ENCODE peak calls at places on chromosomes 13 and 19, in nine cellular contexts. Y is kidney glomerular epithelial cell; Z is AG09309; H is fibroblast of the aortic adventitia; S is NCI-H2081; D is AG04450; U is EL; T is BE2C; G is activated CD4-positive, CD25-positive, alpha-beta regulatory T cell treated with anti-CD3 and anti-CD28 coated beads, Interleukin-2, amount 50 U/mL, for 72 hours. N is an unnamed sample.
A peak's percentile ranks its signal among the peaks of the same experiment; 100 is the strongest.

GRCh38 chr19:42291437-42291815 is 10.5 kb upstream of the PRR19 start:
- DNase-seq in Y (no peak), Z (no peak), H (no peak), S (no peak), D (no peak), U (no peak), T (no peak), G (no peak), N (no peak)

GRCh38 chr19:7533281-7533819 is 2.2 kb upstream of the PNPLA6 start:
- DNase-seq in Y (no peak), Z (no peak), H (peak; percentile 74), S (no peak), D (no peak), U (peak; percentile 56), T (peak; percentile 18), G (no peak), N (no peak)

GRCh38 chr19:53055117-53055516 is 10.6 kb downstream of the ERVV-2 start:
- DNase-seq in Y (peak; percentile 65), Z (no peak), H (no peak), S (no peak), D (no peak), U (peak; percentile 41), T (no peak), G (no peak), N (no peak)

GRCh38 chr13:34671136-34671535 is 270.9 kb upstream of the NBEA start:
- DNase-seq in Y (no peak), Z (no peak), H (no peak), S (no peak), D (no peak), U (no peak), T (no peak), G (no peak), N (no peak)

GRCh38 chr19:45195764-45196163 is 17.2 kb downstream of the BLOC1S3 start:
- DNase-seq in Y (no peak), Z (no peak), H (no peak), S (no peak), D (no peak), U (peak; percentile 54), T (no peak), G (no peak), N (no peak)

GRCh38 chr19:50331187-50332013 is 2.2 kb upstream of the KCNC3 start:
- DNase-seq in Y (no peak), Z (no peak), H (no peak), S (no peak), D (no peak), U (no peak), T (no peak), G (no peak), N (no peak)

GRCh38 chr13:113491418-113491883 is 940 bp upstream of the DCUN1D2 start:
- DNase-seq in Y (no peak), Z (no peak), H (peak; percentile 17), S (no peak), D (no peak), U (peak; percentile 40), T (no peak), G (no peak), N (no peak)

GRCh38 chr13:27171244-27171829 is at the start of gene USP12:
- DNase-seq in Y (no peak), Z (no peak), H (no peak), S (no peak), D (no peak), U (no peak), T (peak; percentile 71), G (no peak), N (peak; percentile 57)

GRCh38 chr13:62483774-62484173 is 1068.1 kb upstream of the PCDH20 start:
- DNase-seq in Y (no peak), Z (no peak), H (no peak), S (no peak), D (no peak), U (no peak), T (no peak), G (no peak), N (no peak)

GRCh38 chr19:52923782-52924593 is 760 bp upstream of the ZNF888 start:
- DNase-seq in Y (no peak), Z (no peak), H (peak; percentile 70), S (no peak), D (no peak), U (peak; percentile 84), T (no peak), G (no peak), N (no peak)

GRCh38 chr13:57825066-57825465 is 193.5 kb downstream of the PCDH17 start:
- DNase-seq in Y (no peak), Z (no peak), H (no peak), S (no peak), D (no peak), U (no peak), T (peak; percentile 35), G (no peak), N (no peak)

GRCh38 chr13:74372511-74372910 is 238.3 kb upstream of the KLF12 start:
- DNase-seq in Y (no peak), Z (no peak), H (no peak), S (no peak), D (no peak), U (peak; percentile 2), T (no peak), G (no peak), N (no peak)

GRCh38 chr13:113489549-113490495 is 689 bp downstream of the DCUN1D2 start:
- DNase-seq in Y (peak; percentile 86), Z (no peak), H (peak; percentile 42), S (no peak), D (no peak), U (peak; percentile 66), T (peak; percentile 42), G (no peak), N (no peak)

GRCh38 chr13:112768795-112769411 is 79.1 kb downstream of the ATP11A start:
- DNase-seq in Y (no peak), Z (no peak), H (no peak), S (no peak), D (no peak), U (no peak), T (no peak), G (no peak), N (no peak)

GRCh38 chr19:40530091-40530901 is 46.4 kb upstream of the SHKBP1 start:
- DNase-seq in Y (no peak), Z (no peak), H (no peak), S (no peak), D (no peak), U (no peak), T (peak; percentile 65), G (no peak), N (no peak)

GRCh38 chr13:62643007-62643483 is 1227.4 kb upstream of the PCDH20 start:
- DNase-seq in Y (no peak), Z (no peak), H (no peak), S (no peak), D (no peak), U (peak; percentile 0), T (no peak), G (no peak), N (no peak)

GRCh38 chr19:27846944-27847343 is 1366.0 kb downstream of the UQCRFS1 start:
- DNase-seq in Y (no peak), Z (no peak), H (no peak), S (no peak), D (no peak), U (no peak), T (no peak), G (no peak), N (no peak)

GRCh38 chr13:73967397-73968165 is 166.6 kb downstream of the KLF12 start:
- DNase-seq in Y (peak; percentile 84), Z (no peak), H (no peak), S (no peak), D (no peak), U (no peak), T (no peak), G (no peak), N (no peak)

GRCh38 chr13:30872685-30873443 is 33.2 kb upstream of the MEDAG start:
- DNase-seq in Y (peak; percentile 85), Z (no peak), H (peak; percentile 92), S (no peak), D (peak; percentile 71), U (peak; percentile 87), T (peak; percentile 43), G (no peak), N (no peak)

GRCh38 chr13:19157461-19157860 is 24.2 kb downstream of the TUBA3C start:
- DNase-seq in Y (no peak), Z (no peak), H (no peak), S (no peak), D (no peak), U (no peak), T (no peak), G (no peak), N (no peak)

GRCh38 chr19:14385492-14385891 is 4.2 kb downstream of the ADGRE5 start:
- DNase-seq in Y (no peak), Z (no peak), H (no peak), S (no peak), D (no peak), U (no peak), T (no peak), G (no peak), N (no peak)

GRCh38 chr19:10013834-10014618 is 743 bp downstream of the RDH8 start:
- DNase-seq in Y (no peak), Z (no peak), H (no peak), S (no peak), D (no peak), U (no peak), T (no peak), G (no peak), N (no peak)

GRCh38 chr19:7926021-7926726 is at the start of gene CTXN1:
- DNase-seq in Y (peak; percentile 31), Z (no peak), H (peak; percentile 31), S (peak; percentile 45), D (no peak), U (peak; percentile 58), T (peak; percentile 91), G (peak; percentile 76), N (peak; percentile 83)

GRCh38 chr19:8005534-8006256 is at the start of gene ELAVL1:
- DNase-seq in Y (peak; percentile 60), Z (peak; percentile 37), H (peak; percentile 81), S (peak; percentile 86), D (peak; percentile 50), U (peak; percentile 89), T (peak; percentile 95), G (peak; percentile 93), N (peak; percentile 92)

GRCh38 chr13:45621950-45622349 is 6.4 kb upstream of the ERICH6B start:
- DNase-seq in Y (no peak), Z (no peak), H (no peak), S (no peak), D (no peak), U (no peak), T (no peak), G (no peak), N (no peak)

GRCh38 chr19:18204394-18205179 is 745 bp upstream of the RAB3A start:
- DNase-seq in Y (no peak), Z (no peak), H (no peak), S (peak; percentile 77), D (no peak), U (no peak), T (peak; percentile 41), G (peak; percentile 55), N (peak; percentile 70)

GRCh38 chr13:45333973-45334922 is 6.7 kb downstream of the TPT1 start:
- DNase-seq in Y (no peak), Z (no peak), H (peak; percentile 57), S (no peak), D (no peak), U (peak; percentile 46), T (no peak), G (no peak), N (no peak)

GRCh38 chr13:80345771-80346510 is 5.0 kb upstream of the SPRY2 start:
- DNase-seq in Y (peak; percentile 19), Z (no peak), H (no peak), S (no peak), D (no peak), U (no peak), T (no peak), G (no peak), N (no peak)

GRCh38 chr19:898663-899062 is 5.4 kb downstream of the RNU6-9 start:
- DNase-seq in Y (no peak), Z (no peak), H (no peak), S (peak; percentile 48), D (no peak), U (no peak), T (peak; percentile 71), G (no peak), N (no peak)

GRCh38 chr19:44725684-44726083 is 22.8 kb upstream of the BCL3 start:
- DNase-seq in Y (no peak), Z (no peak), H (no peak), S (no peak), D (no peak), U (no peak), T (no peak), G (no peak), N (no peak)

GRCh38 chr13:111211789-111212516 is 96.8 kb downstream of the ARHGEF7 start:
- DNase-seq in Y (no peak), Z (no peak), H (peak; percentile 50), S (no peak), D (no peak), U (peak; percentile 28), T (no peak), G (no peak), N (no peak)